ENCODE peak calls at places on chromosomes 2 and 18, in seven cellular contexts. One of them, this sample, is unnamed.

GRCh38 chr18:62715439-62715792 is at the start of gene PHLPP1:
- DNase-seq in GM23338: no peak
- DNase-seq in AG08395: no peak
- DNase-seq in HS-27A: no peak
- DNase-seq in COR-L47: no peak
- DNase-seq in NCI-H345: no peak
- DNase-seq in stimulated activated CD4-positive, alpha-beta T cell treated with anti-CD3 and anti-CD28 coated beads, TNF-alpha, amount 100 ng/mL, for 1 hour: peak
- DNase-seq in this sample: no peak

GRCh38 chr2:174334781-174335604 is at the start of gene SP9:
- DNase-seq in GM23338: peak
- DNase-seq in AG08395: peak
- DNase-seq in HS-27A: no peak
- DNase-seq in COR-L47: no peak
- DNase-seq in NCI-H345: peak
- DNase-seq in stimulated activated CD4-positive, alpha-beta T cell treated with anti-CD3 and anti-CD28 coated beads, TNF-alpha, amount 100 ng/mL, for 1 hour: no peak
- DNase-seq in this sample: peak

GRCh38 chr2:22450831-22451230 is 934.1 kb upstream of the KLHL29 start:
- DNase-seq in GM23338: no peak
- DNase-seq in AG08395: no peak
- DNase-seq in HS-27A: no peak
- DNase-seq in COR-L47: peak
- DNase-seq in NCI-H345: peak
- DNase-seq in stimulated activated CD4-positive, alpha-beta T cell treated with anti-CD3 and anti-CD28 coated beads, TNF-alpha, amount 100 ng/mL, for 1 hour: no peak
- DNase-seq in this sample: no peak

GRCh38 chr2:100260712-100261620 is 61.3 kb downstream of the LONRF2 start:
- DNase-seq in GM23338: peak
- DNase-seq in AG08395: peak
- DNase-seq in HS-27A: peak
- DNase-seq in COR-L47: peak
- DNase-seq in NCI-H345: peak
- DNase-seq in stimulated activated CD4-positive, alpha-beta T cell treated with anti-CD3 and anti-CD28 coated beads, TNF-alpha, amount 100 ng/mL, for 1 hour: no peak
- DNase-seq in this sample: peak

GRCh38 chr2:182866461-182867369 is at the start of gene FRZB:
- DNase-seq in GM23338: peak
- DNase-seq in AG08395: peak
- DNase-seq in HS-27A: no peak
- DNase-seq in COR-L47: no peak
- DNase-seq in NCI-H345: peak
- DNase-seq in stimulated activated CD4-positive, alpha-beta T cell treated with anti-CD3 and anti-CD28 coated beads, TNF-alpha, amount 100 ng/mL, for 1 hour: no peak
- DNase-seq in this sample: peak

GRCh38 chr18:13501896-13502295 is 224.5 kb downstream of the FAM210A start:
- DNase-seq in GM23338: no peak
- DNase-seq in AG08395: no peak
- DNase-seq in HS-27A: no peak
- DNase-seq in COR-L47: no peak
- DNase-seq in NCI-H345: no peak
- DNase-seq in stimulated activated CD4-positive, alpha-beta T cell treated with anti-CD3 and anti-CD28 coated beads, TNF-alpha, amount 100 ng/mL, for 1 hour: no peak
- DNase-seq in this sample: no peak

GRCh38 chr2:138335036-138335435 is 166.5 kb upstream of the SPOPL start:
- DNase-seq in GM23338: no peak
- DNase-seq in AG08395: no peak
- DNase-seq in HS-27A: no peak
- DNase-seq in COR-L47: no peak
- DNase-seq in NCI-H345: no peak
- DNase-seq in stimulated activated CD4-positive, alpha-beta T cell treated with anti-CD3 and anti-CD28 coated beads, TNF-alpha, amount 100 ng/mL, for 1 hour: no peak
- DNase-seq in this sample: no peak

GRCh38 chr2:112582314-112582746 is 2.1 kb upstream of the CHCHD5 start:
- DNase-seq in GM23338: peak
- DNase-seq in AG08395: peak
- DNase-seq in HS-27A: peak
- DNase-seq in COR-L47: peak
- DNase-seq in NCI-H345: peak
- DNase-seq in stimulated activated CD4-positive, alpha-beta T cell treated with anti-CD3 and anti-CD28 coated beads, TNF-alpha, amount 100 ng/mL, for 1 hour: no peak
- DNase-seq in this sample: peak

GRCh38 chr2:240433973-240434727 is 1.3 kb upstream of the GPC1 start:
- DNase-seq in GM23338: no peak
- DNase-seq in AG08395: peak
- DNase-seq in HS-27A: peak
- DNase-seq in COR-L47: no peak
- DNase-seq in NCI-H345: no peak
- DNase-seq in stimulated activated CD4-positive, alpha-beta T cell treated with anti-CD3 and anti-CD28 coated beads, TNF-alpha, amount 100 ng/mL, for 1 hour: no peak
- DNase-seq in this sample: no peak

GRCh38 chr2:204982303-204982702 is 437.0 kb downstream of the PARD3B start:
- DNase-seq in GM23338: peak
- DNase-seq in AG08395: peak
- DNase-seq in HS-27A: no peak
- DNase-seq in COR-L47: no peak
- DNase-seq in NCI-H345: no peak
- DNase-seq in stimulated activated CD4-positive, alpha-beta T cell treated with anti-CD3 and anti-CD28 coated beads, TNF-alpha, amount 100 ng/mL, for 1 hour: no peak
- DNase-seq in this sample: no peak

GRCh38 chr18:44744206-44745180 is 63.8 kb downstream of the SETBP1 start:
- DNase-seq in GM23338: peak
- DNase-seq in AG08395: no peak
- DNase-seq in HS-27A: no peak
- DNase-seq in COR-L47: no peak
- DNase-seq in NCI-H345: peak
- DNase-seq in stimulated activated CD4-positive, alpha-beta T cell treated with anti-CD3 and anti-CD28 coated beads, TNF-alpha, amount 100 ng/mL, for 1 hour: no peak
- DNase-seq in this sample: no peak

GRCh38 chr2:107132141-107132540 is 246.2 kb upstream of the ST6GAL2 start:
- DNase-seq in GM23338: no peak
- DNase-seq in AG08395: no peak
- DNase-seq in HS-27A: no peak
- DNase-seq in COR-L47: no peak
- DNase-seq in NCI-H345: no peak
- DNase-seq in stimulated activated CD4-positive, alpha-beta T cell treated with anti-CD3 and anti-CD28 coated beads, TNF-alpha, amount 100 ng/mL, for 1 hour: no peak
- DNase-seq in this sample: no peak

GRCh38 chr2:120966510-120967254 is 231.0 kb downstream of the GLI2 start:
- DNase-seq in GM23338: no peak
- DNase-seq in AG08395: no peak
- DNase-seq in HS-27A: no peak
- DNase-seq in COR-L47: no peak
- DNase-seq in NCI-H345: no peak
- DNase-seq in stimulated activated CD4-positive, alpha-beta T cell treated with anti-CD3 and anti-CD28 coated beads, TNF-alpha, amount 100 ng/mL, for 1 hour: no peak
- DNase-seq in this sample: no peak

GRCh38 chr2:137964066-137964858 is at the start of gene HNMT:
- DNase-seq in GM23338: peak
- DNase-seq in AG08395: peak
- DNase-seq in HS-27A: peak
- DNase-seq in COR-L47: no peak
- DNase-seq in NCI-H345: no peak
- DNase-seq in stimulated activated CD4-positive, alpha-beta T cell treated with anti-CD3 and anti-CD28 coated beads, TNF-alpha, amount 100 ng/mL, for 1 hour: no peak
- DNase-seq in this sample: no peak

GRCh38 chr2:189363559-189363958 is 77.7 kb upstream of the WDR75 start:
- DNase-seq in GM23338: no peak
- DNase-seq in AG08395: peak
- DNase-seq in HS-27A: no peak
- DNase-seq in COR-L47: no peak
- DNase-seq in NCI-H345: no peak
- DNase-seq in stimulated activated CD4-positive, alpha-beta T cell treated with anti-CD3 and anti-CD28 coated beads, TNF-alpha, amount 100 ng/mL, for 1 hour: no peak
- DNase-seq in this sample: no peak

GRCh38 chr18:4987452-4988405 is 209.3 kb downstream of the AKAIN1 start:
- DNase-seq in GM23338: peak
- DNase-seq in AG08395: no peak
- DNase-seq in HS-27A: no peak
- DNase-seq in COR-L47: no peak
- DNase-seq in NCI-H345: peak
- DNase-seq in stimulated activated CD4-positive, alpha-beta T cell treated with anti-CD3 and anti-CD28 coated beads, TNF-alpha, amount 100 ng/mL, for 1 hour: no peak
- DNase-seq in this sample: no peak

GRCh38 chr2:9779572-9780264 is 63.6 kb upstream of the TAF1B start:
- DNase-seq in GM23338: no peak
- DNase-seq in AG08395: no peak
- DNase-seq in HS-27A: no peak
- DNase-seq in COR-L47: no peak
- DNase-seq in NCI-H345: no peak
- DNase-seq in stimulated activated CD4-positive, alpha-beta T cell treated with anti-CD3 and anti-CD28 coated beads, TNF-alpha, amount 100 ng/mL, for 1 hour: no peak
- DNase-seq in this sample: no peak

GRCh38 chr2:215511454-215512346 is 75.8 kb upstream of the FN1 start:
- DNase-seq in GM23338: no peak
- DNase-seq in AG08395: no peak
- DNase-seq in HS-27A: no peak
- DNase-seq in COR-L47: no peak
- DNase-seq in NCI-H345: no peak
- DNase-seq in stimulated activated CD4-positive, alpha-beta T cell treated with anti-CD3 and anti-CD28 coated beads, TNF-alpha, amount 100 ng/mL, for 1 hour: no peak
- DNase-seq in this sample: no peak

GRCh38 chr18:36572135-36572856 is 256.5 kb downstream of the TPGS2 start:
- DNase-seq in GM23338: peak
- DNase-seq in AG08395: peak
- DNase-seq in HS-27A: no peak
- DNase-seq in COR-L47: peak
- DNase-seq in NCI-H345: no peak
- DNase-seq in stimulated activated CD4-positive, alpha-beta T cell treated with anti-CD3 and anti-CD28 coated beads, TNF-alpha, amount 100 ng/mL, for 1 hour: no peak
- DNase-seq in this sample: peak

GRCh38 chr18:49573835-49574234 is 12.0 kb downstream of the LIPG start:
- DNase-seq in GM23338: no peak
- DNase-seq in AG08395: no peak
- DNase-seq in HS-27A: no peak
- DNase-seq in COR-L47: no peak
- DNase-seq in NCI-H345: no peak
- DNase-seq in stimulated activated CD4-positive, alpha-beta T cell treated with anti-CD3 and anti-CD28 coated beads, TNF-alpha, amount 100 ng/mL, for 1 hour: no peak
- DNase-seq in this sample: no peak

GRCh38 chr2:230765611-230766300 is 53.1 kb downstream of the CAB39 start:
- DNase-seq in GM23338: peak
- DNase-seq in AG08395: no peak
- DNase-seq in HS-27A: no peak
- DNase-seq in COR-L47: no peak
- DNase-seq in NCI-H345: no peak
- DNase-seq in stimulated activated CD4-positive, alpha-beta T cell treated with anti-CD3 and anti-CD28 coated beads, TNF-alpha, amount 100 ng/mL, for 1 hour: no peak
- DNase-seq in this sample: no peak

GRCh38 chr2:190069936-190070696 is 7.6 kb upstream of the MSTN start:
- DNase-seq in GM23338: peak
- DNase-seq in AG08395: peak
- DNase-seq in HS-27A: peak
- DNase-seq in COR-L47: peak
- DNase-seq in NCI-H345: peak
- DNase-seq in stimulated activated CD4-positive, alpha-beta T cell treated with anti-CD3 and anti-CD28 coated beads, TNF-alpha, amount 100 ng/mL, for 1 hour: no peak
- DNase-seq in this sample: peak

GRCh38 chr2:112588611-112589045 is 4.2 kb downstream of the CHCHD5 start:
- DNase-seq in GM23338: no peak
- DNase-seq in AG08395: no peak
- DNase-seq in HS-27A: no peak
- DNase-seq in COR-L47: peak
- DNase-seq in NCI-H345: peak
- DNase-seq in stimulated activated CD4-positive, alpha-beta T cell treated with anti-CD3 and anti-CD28 coated beads, TNF-alpha, amount 100 ng/mL, for 1 hour: no peak
- DNase-seq in this sample: no peak

GRCh38 chr2:113370478-113371091 is 66.9 kb upstream of the ZNG1B start:
- DNase-seq in GM23338: peak
- DNase-seq in AG08395: peak
- DNase-seq in HS-27A: peak
- DNase-seq in COR-L47: no peak
- DNase-seq in NCI-H345: no peak
- DNase-seq in stimulated activated CD4-positive, alpha-beta T cell treated with anti-CD3 and anti-CD28 coated beads, TNF-alpha, amount 100 ng/mL, for 1 hour: peak
- DNase-seq in this sample: peak

GRCh38 chr2:237201461-237202287 is 116.0 kb downstream of the COPS8 start:
- DNase-seq in GM23338: no peak
- DNase-seq in AG08395: peak
- DNase-seq in HS-27A: peak
- DNase-seq in COR-L47: no peak
- DNase-seq in NCI-H345: no peak
- DNase-seq in stimulated activated CD4-positive, alpha-beta T cell treated with anti-CD3 and anti-CD28 coated beads, TNF-alpha, amount 100 ng/mL, for 1 hour: no peak
- DNase-seq in this sample: no peak

This sample was measured in HEK293T.